ENCODE peak calls at places on chromosome 15, in four cellular contexts. One of them, this sample, is unnamed.
A peak's percentile ranks its signal among the peaks of the same experiment; 100 is the strongest.

GRCh38 chr15:69648215-69648614 is 195.6 kb downstream of the RPLP1 start:
- DNase-seq in K562: no peak
- DNase-seq in SK-N-SH: peak; percentile 73
- DNase-seq in IMR-90: no peak
- DNase-seq in this sample: no peak

GRCh38 chr15:92023971-92024370 is 170.5 kb downstream of the SLCO3A1 start:
- DNase-seq in IMR-90: no peak
- DNase-seq in K562: no peak
- DNase-seq in SK-N-SH: no peak
- DNase-seq in this sample: no peak

GRCh38 chr15:84023636-84024035 is 211.9 kb upstream of the GOLGA6L4 start:
- DNase-seq in IMR-90: peak; percentile 45
- DNase-seq in K562: peak; percentile 62
- DNase-seq in SK-N-SH: peak; percentile 28
- DNase-seq in this sample: no peak

GRCh38 chr15:80695099-80695910 is at the start of gene ABHD17C:
- DNase-seq in K562: peak; percentile 49
- DNase-seq in SK-N-SH: peak; percentile 92
- DNase-seq in IMR-90: peak; percentile 53
- DNase-seq in this sample: peak; percentile 81

GRCh38 chr15:89728254-89728653 is 22.8 kb downstream of the MESP1 start:
- DNase-seq in SK-N-SH: no peak
- DNase-seq in K562: no peak
- DNase-seq in IMR-90: no peak
- DNase-seq in this sample: no peak

GRCh38 chr15:74302821-74303359 is 64.6 kb downstream of the CYP11A1 start:
- DNase-seq in IMR-90: no peak
- DNase-seq in K562: peak; percentile 50
- DNase-seq in SK-N-SH: peak; percentile 93
- DNase-seq in this sample: peak; percentile 87

GRCh38 chr15:71530116-71530515 is 280.2 kb upstream of the NR2E3 start:
- DNase-seq in K562: no peak
- DNase-seq in IMR-90: no peak
- DNase-seq in SK-N-SH: no peak
- DNase-seq in this sample: no peak

GRCh38 chr15:40249477-40250303 is 10.8 kb downstream of the PAK6 start:
- DNase-seq in IMR-90: peak; percentile 37
- DNase-seq in SK-N-SH: peak; percentile 70
- DNase-seq in K562: no peak
- DNase-seq in this sample: no peak

GRCh38 chr15:98292442-98293240 is 332.1 kb downstream of the ARRDC4 start:
- DNase-seq in K562: peak; percentile 61
- DNase-seq in IMR-90: no peak
- DNase-seq in SK-N-SH: peak; percentile 77
- DNase-seq in this sample: peak; percentile 54

GRCh38 chr15:28978011-28978378 is 92.2 kb downstream of the APBA2 start:
- DNase-seq in IMR-90: no peak
- DNase-seq in K562: no peak
- DNase-seq in SK-N-SH: no peak
- DNase-seq in this sample: no peak

GRCh38 chr15:78033864-78034263 is 43.6 kb downstream of the TBC1D2B start:
- DNase-seq in SK-N-SH: no peak
- DNase-seq in K562: no peak
- DNase-seq in IMR-90: peak; percentile 41
- DNase-seq in this sample: no peak

GRCh38 chr15:72230197-72231065 is 559 bp downstream of the PKM start:
- DNase-seq in IMR-90: peak; percentile 91
- DNase-seq in SK-N-SH: peak; percentile 95
- DNase-seq in K562: peak; percentile 93
- DNase-seq in this sample: peak; percentile 41

GRCh38 chr15:35289029-35289617 is 204.0 kb upstream of the NANOGP8 start:
- DNase-seq in IMR-90: peak; percentile 81
- DNase-seq in K562: peak; percentile 58
- DNase-seq in SK-N-SH: peak; percentile 58
- DNase-seq in this sample: no peak

GRCh38 chr15:37019479-37020433 is 80.6 kb downstream of the MEIS2 start:
- DNase-seq in SK-N-SH: peak; percentile 14
- DNase-seq in IMR-90: peak; percentile 79
- DNase-seq in K562: peak; percentile 60
- DNase-seq in this sample: no peak

GRCh38 chr15:95132774-95133173 is 901.4 kb downstream of the MCTP2 start:
- DNase-seq in SK-N-SH: no peak
- DNase-seq in IMR-90: peak; percentile 88
- DNase-seq in K562: no peak
- DNase-seq in this sample: no peak

GRCh38 chr15:96422153-96422552 is 91.7 kb downstream of the NR2F2 start:
- DNase-seq in SK-N-SH: no peak
- DNase-seq in IMR-90: no peak
- DNase-seq in K562: peak; percentile 85
- DNase-seq in this sample: no peak

GRCh38 chr15:91252756-91253155 is 152.7 kb downstream of the SV2B start:
- DNase-seq in SK-N-SH: no peak
- DNase-seq in IMR-90: no peak
- DNase-seq in K562: no peak
- DNase-seq in this sample: no peak

GRCh38 chr15:43144512-43144911 is 11.1 kb downstream of the TMEM62 start:
- DNase-seq in IMR-90: no peak
- DNase-seq in K562: no peak
- DNase-seq in SK-N-SH: no peak
- DNase-seq in this sample: no peak

GRCh38 chr15:57792729-57793449 is 86.4 kb downstream of the POLR2M start:
- DNase-seq in SK-N-SH: no peak
- DNase-seq in K562: no peak
- DNase-seq in IMR-90: no peak
- DNase-seq in this sample: no peak

GRCh38 chr15:65263313-65263712 is 23.4 kb downstream of the PARP16 start:
- DNase-seq in SK-N-SH: no peak
- DNase-seq in K562: no peak
- DNase-seq in IMR-90: peak; percentile 52
- DNase-seq in this sample: no peak

GRCh38 chr15:64249842-64250575 is 87.2 kb upstream of the PPIB start:
- DNase-seq in SK-N-SH: no peak
- DNase-seq in IMR-90: peak; percentile 56
- DNase-seq in K562: no peak
- DNase-seq in this sample: no peak

GRCh38 chr15:90860942-90861675 is 7.3 kb upstream of the FURIN start:
- DNase-seq in SK-N-SH: no peak
- DNase-seq in K562: no peak
- DNase-seq in IMR-90: no peak
- DNase-seq in this sample: no peak

GRCh38 chr15:58988011-58988785 is 735 bp downstream of the RNF111 start:
- DNase-seq in SK-N-SH: peak; percentile 87
- DNase-seq in K562: peak; percentile 88
- DNase-seq in IMR-90: peak; percentile 28
- DNase-seq in this sample: peak; percentile 77

GRCh38 chr15:38670142-38671002 is 105.8 kb upstream of the RASGRP1 start:
- DNase-seq in K562: no peak
- DNase-seq in SK-N-SH: no peak
- DNase-seq in IMR-90: no peak
- DNase-seq in this sample: no peak

GRCh38 chr15:78766041-78766440 is 45.2 kb downstream of the ADAMTS7 start:
- DNase-seq in K562: no peak
- DNase-seq in SK-N-SH: no peak
- DNase-seq in IMR-90: no peak
- DNase-seq in this sample: no peak

GRCh38 chr15:78056714-78057269 is 20.7 kb downstream of the TBC1D2B start:
- DNase-seq in SK-N-SH: no peak
- DNase-seq in IMR-90: peak; percentile 45
- DNase-seq in K562: no peak
- DNase-seq in this sample: no peak

DNA sequence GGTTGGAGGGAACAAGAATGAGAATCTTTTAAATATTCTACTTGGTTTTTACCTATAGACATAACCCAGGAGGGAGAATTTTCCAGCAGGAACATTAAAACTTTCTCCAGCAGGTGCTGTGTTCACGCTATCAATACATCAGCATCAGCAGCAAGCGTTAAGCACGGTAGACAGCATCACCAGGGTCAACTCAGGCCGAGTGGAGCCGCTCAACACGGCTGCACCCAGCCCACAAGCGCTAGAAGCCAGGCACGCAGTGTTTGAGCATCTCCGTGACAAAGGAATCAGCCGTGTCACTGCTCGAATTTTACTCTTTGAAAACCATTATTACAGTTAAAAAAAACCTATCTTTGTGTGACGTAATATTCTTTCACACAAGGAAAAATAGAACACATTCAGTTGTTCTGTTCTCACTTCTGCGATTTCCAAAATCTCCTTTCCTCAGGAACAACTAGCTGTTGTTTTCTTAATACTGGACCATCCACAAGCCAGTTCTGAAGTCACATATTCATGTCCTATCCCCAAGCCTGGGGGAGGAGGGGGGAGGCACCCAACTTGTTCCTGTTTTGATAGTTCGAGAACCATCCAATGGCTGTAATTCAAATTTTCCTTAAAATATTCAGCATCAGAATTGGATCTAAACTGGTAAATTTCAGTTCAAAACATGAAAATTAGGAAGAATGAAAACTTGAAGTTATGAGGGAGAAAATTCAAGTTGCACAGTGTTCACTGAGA is 77.9 kb downstream of the ADAMTS17 start:
- DNase-seq in K562: no peak
- DNase-seq in IMR-90: no peak
- DNase-seq in SK-N-SH: no peak
- DNase-seq in this sample: no peak
- TF ChIP-seq RFX5 in K562: no peak
- TF ChIP-seq RFX5 in IMR-90: no peak
- TF ChIP-seq RFX5 in SK-N-SH: no peak
- TF ChIP-seq RFX5 in this sample: no peak

GRCh38 chr15:52120488-52120887 is 7.9 kb upstream of the BCL2L10 start:
- DNase-seq in IMR-90: no peak
- DNase-seq in K562: no peak
- DNase-seq in SK-N-SH: no peak
- DNase-seq in this sample: no peak

GRCh38 chr15:52118969-52119749 is 6.6 kb upstream of the BCL2L10 start:
- DNase-seq in IMR-90: no peak
- DNase-seq in SK-N-SH: no peak
- DNase-seq in K562: peak; percentile 34
- DNase-seq in this sample: no peak

GRCh38 chr15:52121006-52121405 is 8.4 kb upstream of the BCL2L10 start:
- DNase-seq in IMR-90: no peak
- DNase-seq in K562: no peak
- DNase-seq in SK-N-SH: no peak
- DNase-seq in this sample: no peak

GRCh38 chr15:52124270-52124878 is 11.8 kb upstream of the BCL2L10 start:
- DNase-seq in K562: no peak
- DNase-seq in SK-N-SH: no peak
- DNase-seq in IMR-90: peak; percentile 76
- DNase-seq in this sample: no peak

GRCh38 chr15:52121896-52122295 is 9.3 kb upstream of the BCL2L10 start:
- DNase-seq in K562: no peak
- DNase-seq in IMR-90: peak; percentile 59
- DNase-seq in SK-N-SH: no peak
- DNase-seq in this sample: no peak
- TF ChIP-seq RFX5 in K562: no peak
- TF ChIP-seq RFX5 in IMR-90: no peak
- TF ChIP-seq RFX5 in SK-N-SH: no peak
- TF ChIP-seq RFX5 in this sample: no peak

GRCh38 chr15:62459875-62460274 is 294.8 kb upstream of the C2CD4B start:
- DNase-seq in SK-N-SH: peak; percentile 69
- DNase-seq in IMR-90: no peak
- DNase-seq in K562: no peak
- DNase-seq in this sample: no peak

GRCh38 chr15:62464705-62465104 is 299.6 kb upstream of the C2CD4B start:
- DNase-seq in SK-N-SH: no peak
- DNase-seq in K562: no peak
- DNase-seq in IMR-90: peak; percentile 67
- DNase-seq in this sample: no peak

GRCh38 chr15:62462268-62462667 is 297.2 kb upstream of the C2CD4B start:
- DNase-seq in SK-N-SH: peak; percentile 79
- DNase-seq in IMR-90: no peak
- DNase-seq in K562: no peak
- DNase-seq in this sample: no peak

GRCh38 chr15:62465173-62465572 is 300.1 kb upstream of the C2CD4B start:
- DNase-seq in K562: no peak
- DNase-seq in SK-N-SH: no peak
- DNase-seq in IMR-90: no peak
- DNase-seq in this sample: no peak

GRCh38 chr15:62462721-62463120 is 297.6 kb upstream of the C2CD4B start:
- DNase-seq in IMR-90: no peak
- DNase-seq in SK-N-SH: peak; percentile 39
- DNase-seq in K562: no peak
- DNase-seq in this sample: no peak
- TF ChIP-seq RFX5 in IMR-90: no peak
- TF ChIP-seq RFX5 in SK-N-SH: no peak
- TF ChIP-seq RFX5 in K562: no peak
- TF ChIP-seq RFX5 in this sample: no peak

GRCh38 chr15:47691896-47692295 is 25.4 kb upstream of the SEMA6D start:
- DNase-seq in IMR-90: no peak
- DNase-seq in K562: no peak
- DNase-seq in SK-N-SH: no peak
- DNase-seq in this sample: no peak

GRCh38 chr15:47682661-47683060 is 34.6 kb upstream of the SEMA6D start:
- DNase-seq in SK-N-SH: no peak
- DNase-seq in K562: no peak
- DNase-seq in IMR-90: no peak
- DNase-seq in this sample: no peak

GRCh38 chr15:47685141-47685870 is 32.0 kb upstream of the SEMA6D start:
- DNase-seq in IMR-90: peak; percentile 25
- DNase-seq in SK-N-SH: no peak
- DNase-seq in K562: no peak
- DNase-seq in this sample: no peak

DNA sequence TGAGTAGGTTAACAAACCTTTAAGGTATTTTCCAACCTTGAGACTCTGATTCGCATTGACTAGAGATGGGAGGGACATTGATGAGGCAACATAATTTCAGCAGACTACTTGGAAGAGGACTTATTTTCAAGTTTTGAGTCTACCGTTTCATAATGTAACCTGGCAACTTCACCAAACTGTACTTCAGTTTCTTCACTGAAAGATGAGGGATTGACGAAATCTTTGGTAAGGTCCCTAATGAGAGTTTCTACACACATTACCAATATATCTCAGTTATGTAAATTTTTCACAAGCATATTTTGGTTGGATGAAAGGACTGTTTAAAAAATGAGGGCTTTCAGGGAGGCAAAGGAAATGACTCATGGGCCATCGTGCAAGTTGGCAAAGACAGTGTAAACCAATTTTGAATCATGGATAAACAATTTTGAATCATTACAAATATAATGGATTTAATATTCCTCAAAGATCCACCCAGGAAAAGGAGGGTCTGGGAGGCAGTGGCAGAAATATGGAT is 28.7 kb upstream of the SEMA6D start:
- DNase-seq in K562: no peak
- DNase-seq in IMR-90: peak; percentile 83
- DNase-seq in SK-N-SH: no peak
- DNase-seq in this sample: no peak
- TF ChIP-seq RFX5 in K562: no peak
- TF ChIP-seq RFX5 in IMR-90: no peak
- TF ChIP-seq RFX5 in SK-N-SH: no peak
- TF ChIP-seq RFX5 in this sample: no peak

GRCh38 chr15:61037031-61037430 is 192.1 kb downstream of the RORA start:
- DNase-seq in K562: no peak
- DNase-seq in SK-N-SH: no peak
- DNase-seq in IMR-90: no peak
- DNase-seq in this sample: no peak
- TF ChIP-seq RFX5 in K562: no peak
- TF ChIP-seq RFX5 in SK-N-SH: no peak
- TF ChIP-seq RFX5 in IMR-90: no peak
- TF ChIP-seq RFX5 in this sample: no peak

This sample was measured in H1.